ENCODE peak calls at places on chromosomes 2 and 18, in seven cellular contexts. P is PC-3, Q is bronchial epithelial cell, N is tibial artery, K is HFFc6, D is endothelial cell of umbilical vein, G is mammary epithelial cell. C is an unnamed sample.

GRCh38 chr2:96090181-96090500 is 26.2 kb downstream of the ADRA2B start:
- DNase-seq in P (no peak), Q (no peak), N (no peak), K (no peak), D (no peak), G (no peak), C (no peak)

GRCh38 chr2:38740851-38741541 is 10.2 kb downstream of the SRSF7 start:
- DNase-seq in P (peak; percentile 72), Q (peak; percentile 31), N (no peak), K (peak; percentile 55), D (peak; percentile 62), G (peak; percentile 16), C (no peak)

GRCh38 chr2:197327073-197327775 is 16.6 kb upstream of the ANKRD44 start:
- DNase-seq in P (no peak), Q (no peak), N (no peak), K (no peak), D (no peak), G (no peak), C (no peak)

GRCh38 chr2:14524041-14524802 is 108.3 kb upstream of the LRATD1 start:
- DNase-seq in P (peak; percentile 93), Q (peak; percentile 96), N (no peak), K (peak; percentile 91), D (no peak), G (peak; percentile 94), C (peak; percentile 42)

GRCh38 chr2:202632682-202633081 is 2.1 kb upstream of the FAM117B start:
- DNase-seq in P (no peak), Q (no peak), N (peak; percentile 71), K (no peak), D (peak; percentile 58), G (no peak), C (no peak)

GRCh38 chr2:95001117-95001551 is 24.4 kb upstream of the MAL start:
- DNase-seq in P (no peak), Q (no peak), N (no peak), K (no peak), D (no peak), G (no peak), C (no peak)

GRCh38 chr2:118557791-118558190 is 289.7 kb downstream of the EN1 start:
- DNase-seq in P (no peak), Q (no peak), N (no peak), K (no peak), D (no peak), G (no peak), C (no peak)

GRCh38 chr2:7694066-7695000 is 777.1 kb downstream of the RNF144A start:
- DNase-seq in P (no peak), Q (no peak), N (no peak), K (no peak), D (no peak), G (no peak), C (no peak)

GRCh38 chr2:32926708-32927084 is 20.1 kb upstream of the LTBP1 start:
- DNase-seq in P (peak; percentile 18), Q (no peak), N (no peak), K (peak; percentile 22), D (peak; percentile 96), G (no peak), C (no peak)

GRCh38 chr2:227472265-227473018 is 486 bp downstream of the AGFG1 start:
- DNase-seq in P (peak; percentile 12), Q (no peak), N (peak; percentile 26), K (no peak), D (peak; percentile 33), G (peak; percentile 34), C (no peak)

GRCh38 chr2:128535928-128536327 is 217.3 kb upstream of the HS6ST1 start:
- DNase-seq in P (peak; percentile 59), Q (peak; percentile 51), N (no peak), K (peak; percentile 86), D (peak; percentile 6), G (peak; percentile 58), C (peak; percentile 34)

GRCh38 chr2:241975593-241976284 is 106.2 kb downstream of the RTP5 start:
- DNase-seq in P (no peak), Q (no peak), N (no peak), K (no peak), D (no peak), G (no peak), C (no peak)

GRCh38 chr2:100289020-100289419 is 33.3 kb downstream of the LONRF2 start:
- DNase-seq in P (no peak), Q (no peak), N (no peak), K (no peak), D (no peak), G (no peak), C (no peak)

GRCh38 chr2:226862623-226863022 is 26.8 kb downstream of the RHBDD1 start:
- DNase-seq in P (no peak), Q (peak; percentile 5), N (no peak), K (peak; percentile 9), D (no peak), G (no peak), C (no peak)

GRCh38 chr2:111119004-111119846 is 1.5 kb upstream of the BCL2L11 start:
- DNase-seq in P (no peak), Q (no peak), N (no peak), K (no peak), D (peak; percentile 22), G (no peak), C (no peak)

GRCh38 chr2:217277646-217278048 is 417.8 kb upstream of the TNP1 start:
- DNase-seq in P (peak; percentile 96), Q (peak; percentile 78), N (no peak), K (peak; percentile 90), D (peak; percentile 87), G (peak; percentile 92), C (no peak)

DNA sequence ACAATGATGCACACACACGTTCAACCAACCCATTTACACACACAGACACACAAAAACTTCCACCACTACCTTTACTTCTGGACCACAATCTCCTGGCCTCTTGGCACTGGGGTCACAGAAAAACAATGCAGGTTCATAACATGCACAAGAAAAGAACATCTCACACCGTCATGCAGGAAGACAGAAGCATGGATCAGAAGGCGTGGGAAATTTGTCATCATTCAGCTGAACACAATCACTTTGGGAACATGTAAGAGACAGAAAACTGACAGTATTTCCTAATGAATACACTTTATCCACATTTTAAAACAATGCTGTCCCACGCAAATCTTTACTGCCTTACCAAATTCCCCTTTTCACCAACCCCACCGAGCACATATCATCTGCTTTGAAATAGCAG is 501.9 kb upstream of the KLHL29 start:
- DNase-seq in P (no peak), Q (no peak), N (no peak), K (no peak), D (no peak), G (no peak), C (no peak)
- TF ChIP-seq CTCF in P (no peak), Q (no peak), N (no peak), K (no peak), D (no peak), G (no peak), C (no peak)

DNA sequence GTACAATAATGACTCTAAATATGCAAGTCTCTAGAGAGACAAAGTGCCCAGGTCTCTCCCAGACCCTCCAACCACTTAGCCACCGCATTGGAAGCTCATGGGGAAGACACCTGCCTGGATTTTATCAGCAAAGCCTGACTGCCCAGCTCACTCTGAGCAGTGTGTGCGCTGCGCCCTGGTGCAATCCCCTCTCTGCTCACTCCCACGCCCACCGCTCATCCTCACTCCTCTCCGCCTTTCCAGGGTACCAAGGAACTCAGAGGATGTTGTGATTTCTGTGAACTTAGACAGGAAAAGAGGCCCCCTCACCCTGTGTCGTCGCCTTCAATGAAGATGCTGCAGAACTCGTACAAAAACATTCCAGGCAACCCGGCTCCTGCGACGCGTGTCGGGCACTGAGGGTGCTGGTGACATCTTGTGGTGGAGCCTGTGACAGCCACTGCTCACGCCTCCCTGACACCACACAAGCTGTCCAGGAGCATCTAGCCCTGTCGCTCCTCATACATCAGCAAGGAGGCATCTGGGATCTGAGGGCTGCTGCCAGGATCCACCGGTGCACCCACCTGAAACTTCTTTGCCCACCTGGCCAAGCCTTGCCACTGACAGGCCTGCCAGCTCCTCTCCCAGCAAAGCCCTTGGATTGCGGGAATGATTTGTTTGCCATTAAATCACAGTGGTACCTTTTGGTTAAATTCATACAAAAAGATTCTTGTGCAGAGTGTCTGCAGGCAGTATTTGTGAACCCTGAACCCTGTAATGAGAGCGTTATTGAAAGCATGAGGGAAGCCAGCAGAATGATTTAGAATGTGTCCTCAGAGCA is 220.4 kb downstream of the ZNF516 start:
- DNase-seq in P (peak; percentile 8), Q (no peak), N (no peak), K (no peak), D (no peak), G (no peak), C (no peak)
- TF ChIP-seq CTCF in P (peak; percentile 40), Q (peak; percentile 47), N (peak; percentile 24), K (peak; percentile 27), D (no peak), G (peak; percentile 5), C (no peak)

GRCh38 chr18:666628-667027 is 9.2 kb downstream of the TYMS start:
- DNase-seq in P (no peak), Q (no peak), N (no peak), K (no peak), D (no peak), G (no peak), C (no peak)

GRCh38 chr18:662197-662596 is 4.7 kb downstream of the TYMS start:
- DNase-seq in P (no peak), Q (no peak), N (no peak), K (no peak), D (no peak), G (no peak), C (no peak)

GRCh38 chr18:669077-669476 is 11.6 kb downstream of the TYMS start:
- DNase-seq in P (no peak), Q (no peak), N (no peak), K (no peak), D (no peak), G (no peak), C (no peak)

GRCh38 chr18:668263-668662 is 10.8 kb downstream of the TYMS start:
- DNase-seq in P (no peak), Q (no peak), N (no peak), K (no peak), D (no peak), G (no peak), C (no peak)

GRCh38 chr18:666177-666576 is 8.7 kb downstream of the TYMS start:
- DNase-seq in P (peak; percentile 15), Q (no peak), N (no peak), K (no peak), D (no peak), G (no peak), C (no peak)
- TF ChIP-seq CTCF in P (peak; percentile 54), Q (peak; percentile 32), N (no peak), K (peak; percentile 58), D (peak; percentile 37), G (peak; percentile 13), C (no peak)

DNA sequence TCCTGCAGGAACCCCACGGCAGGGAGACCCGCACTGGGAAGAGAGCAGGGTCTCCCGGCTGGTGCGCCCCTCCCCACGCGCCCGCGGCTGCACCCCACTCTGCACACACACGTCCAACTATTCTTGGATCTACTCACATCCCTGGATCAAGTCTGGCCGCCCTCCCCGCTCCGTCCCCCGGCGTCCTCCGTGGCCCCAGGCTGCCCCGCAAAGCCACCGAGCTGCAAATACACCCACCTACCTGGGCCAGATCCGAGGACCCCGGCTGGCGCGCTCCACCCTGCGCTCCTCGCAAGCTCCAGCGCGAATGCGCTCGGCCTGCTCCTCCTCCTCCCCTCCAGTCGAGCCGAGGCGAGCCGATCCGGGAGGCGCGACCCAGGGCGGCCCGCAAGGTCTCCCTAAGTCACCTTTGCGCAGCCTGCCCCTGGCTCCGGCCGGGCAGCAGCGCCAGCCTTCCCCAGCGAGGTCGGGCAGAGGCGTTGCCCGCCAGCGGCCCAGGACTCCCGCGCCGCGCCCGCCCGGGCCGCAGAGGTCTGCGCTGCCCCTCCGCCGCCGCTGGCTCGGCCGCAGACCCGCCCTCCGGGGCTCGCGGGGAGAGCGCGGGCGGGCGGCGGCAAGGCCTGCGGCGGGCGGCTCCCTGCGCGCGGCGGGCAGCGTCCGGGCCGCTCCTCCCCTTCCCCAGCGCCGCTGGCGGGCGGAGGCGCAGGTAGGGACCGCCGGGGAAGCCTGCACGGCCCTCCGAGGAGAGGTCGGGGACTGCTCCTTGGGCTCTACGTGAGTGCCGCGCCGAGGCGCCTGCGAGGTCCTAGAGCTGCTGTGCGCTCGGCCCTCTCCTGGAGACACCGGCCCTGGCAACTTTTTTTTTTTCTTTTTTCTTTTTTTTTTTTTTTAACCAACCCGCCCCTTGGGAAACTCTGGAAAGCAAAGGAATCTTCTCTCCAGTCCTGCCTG is 126.0 kb downstream of the OSBPL1A start:
- DNase-seq in P (peak; percentile 72), Q (peak; percentile 66), N (peak; percentile 67), K (peak; percentile 57), D (peak; percentile 78), G (peak; percentile 83), C (peak; percentile 43)
- TF ChIP-seq CTCF in P (no peak), Q (peak; percentile 34), N (peak; percentile 10), K (peak; percentile 10), D (no peak), G (no peak), C (peak; percentile 27)

C was measured in AG09319.